ENCODE peak calls at places on chromosomes 6 and 20, in five cellular contexts. One of them, this sample, is unnamed.

GRCh38 chr6:7200598-7201443 is 93.1 kb downstream of the RREB1 start:
- DNase-seq in NCI-H1105 treated with DMSO at 0.1 percent for 48 hours: peak
- DNase-seq in foreskin fibroblast: no peak
- DNase-seq in GM04504: no peak
- DNase-seq in HEK293T: no peak
- DNase-seq in this sample: no peak

GRCh38 chr6:161437851-161438250 is 164.0 kb upstream of the AGPAT4 start:
- DNase-seq in NCI-H1105 treated with DMSO at 0.1 percent for 48 hours: no peak
- DNase-seq in GM04504: no peak
- DNase-seq in HEK293T: no peak
- DNase-seq in foreskin fibroblast: peak
- DNase-seq in this sample: no peak

GRCh38 chr6:113122060-113122459 is 735.1 kb upstream of the MARCKS start:
- DNase-seq in GM04504: peak
- DNase-seq in HEK293T: peak
- DNase-seq in foreskin fibroblast: peak
- DNase-seq in NCI-H1105 treated with DMSO at 0.1 percent for 48 hours: no peak
- DNase-seq in this sample: no peak

GRCh38 chr20:50874111-50874757 is 57.0 kb downstream of the ADNP start:
- DNase-seq in NCI-H1105 treated with DMSO at 0.1 percent for 48 hours: no peak
- DNase-seq in foreskin fibroblast: no peak
- DNase-seq in GM04504: no peak
- DNase-seq in HEK293T: no peak
- DNase-seq in this sample: no peak

GRCh38 chr6:138971601-138972000 is 16.5 kb downstream of the REPS1 start:
- DNase-seq in NCI-H1105 treated with DMSO at 0.1 percent for 48 hours: no peak
- DNase-seq in foreskin fibroblast: peak
- DNase-seq in GM04504: no peak
- DNase-seq in HEK293T: no peak
- DNase-seq in this sample: no peak

GRCh38 chr20:38134427-38135281 is 30.4 kb downstream of the TGM2 start:
- DNase-seq in GM04504: no peak
- DNase-seq in foreskin fibroblast: peak
- DNase-seq in HEK293T: no peak
- DNase-seq in NCI-H1105 treated with DMSO at 0.1 percent for 48 hours: no peak
- DNase-seq in this sample: no peak

GRCh38 chr6:74170118-74170517 is 474.1 kb downstream of the CD109 start:
- DNase-seq in foreskin fibroblast: peak
- DNase-seq in NCI-H1105 treated with DMSO at 0.1 percent for 48 hours: no peak
- DNase-seq in GM04504: peak
- DNase-seq in HEK293T: no peak
- DNase-seq in this sample: no peak

GRCh38 chr6:18262812-18263560 is 1.3 kb downstream of the DEK start:
- DNase-seq in GM04504: no peak
- DNase-seq in foreskin fibroblast: peak
- DNase-seq in NCI-H1105 treated with DMSO at 0.1 percent for 48 hours: peak
- DNase-seq in HEK293T: no peak
- DNase-seq in this sample: no peak

GRCh38 chr6:168501561-168501960 is 60.6 kb downstream of the SMOC2 start:
- DNase-seq in foreskin fibroblast: no peak
- DNase-seq in NCI-H1105 treated with DMSO at 0.1 percent for 48 hours: no peak
- DNase-seq in GM04504: no peak
- DNase-seq in HEK293T: no peak
- DNase-seq in this sample: no peak

GRCh38 chr20:35012227-35013069 is 56.8 kb downstream of the MYH7B start:
- DNase-seq in HEK293T: no peak
- DNase-seq in foreskin fibroblast: peak
- DNase-seq in GM04504: no peak
- DNase-seq in NCI-H1105 treated with DMSO at 0.1 percent for 48 hours: no peak
- DNase-seq in this sample: no peak

GRCh38 chr20:53071833-53072232 is 99.7 kb downstream of the TSHZ2 start:
- DNase-seq in GM04504: no peak
- DNase-seq in foreskin fibroblast: no peak
- DNase-seq in HEK293T: no peak
- DNase-seq in NCI-H1105 treated with DMSO at 0.1 percent for 48 hours: no peak
- DNase-seq in this sample: no peak

GRCh38 chr6:69732640-69733039 is 64.2 kb downstream of the LMBRD1 start:
- DNase-seq in foreskin fibroblast: peak
- DNase-seq in HEK293T: no peak
- DNase-seq in GM04504: no peak
- DNase-seq in NCI-H1105 treated with DMSO at 0.1 percent for 48 hours: peak
- DNase-seq in this sample: no peak

GRCh38 chr20:23022849-23023248 is 12.3 kb upstream of the SSTR4 start:
- DNase-seq in NCI-H1105 treated with DMSO at 0.1 percent for 48 hours: no peak
- DNase-seq in HEK293T: no peak
- DNase-seq in foreskin fibroblast: no peak
- DNase-seq in GM04504: no peak
- DNase-seq in this sample: no peak